ENCODE peak calls at places on chromosomes 4 and X, in nine cellular contexts. Y, H, Q, I, W, G, F, D and N are unnamed samples.

GRCh38 chrX:15914486-15914885 is 59.9 kb upstream of the AP1S2 start:
- DNase-seq in I (no peak), G (no peak), D (no peak), Y (no peak), H (no peak), F (no peak), Q (no peak), W (no peak), N (no peak)

GRCh38 chrX:121894756-121895155 is 847.3 kb downstream of the GLUD2 start:
- DNase-seq in Q (no peak), W (no peak), I (no peak), G (no peak), H (no peak), Y (no peak), D (no peak), F (no peak), N (no peak)

GRCh38 chrX:48890934-48891401 is 6.6 kb downstream of the TIMM17B start:
- DNase-seq in F (no peak), I (no peak), Y (no peak), D (peak), Q (no peak), G (no peak), H (no peak), W (no peak), N (no peak)

GRCh38 chrX:38163193-38163592 is 57.5 kb downstream of the SRPX start:
- DNase-seq in Q (no peak), H (no peak), F (no peak), I (no peak), D (no peak), G (no peak), Y (no peak), W (no peak), N (no peak)

GRCh38 chr4:61443813-61444510 is 243.8 kb downstream of the ADGRL3 start:
- DNase-seq in Q (no peak), W (peak), G (peak), F (no peak), I (no peak), Y (no peak), H (no peak), D (no peak), N (no peak)

GRCh38 chr4:84582988-84583870 is at the start of gene CDS1:
- DNase-seq in H (peak), G (no peak), D (peak), Q (no peak), Y (peak), I (no peak), W (no peak), F (peak), N (peak)

GRCh38 chr4:187172340-187172761 is 448.7 kb upstream of the FAT1 start:
- DNase-seq in D (no peak), H (no peak), Y (peak), I (no peak), F (no peak), W (peak), Q (no peak), G (no peak), N (no peak)

GRCh38 chr4:57131849-57132745 is 21.9 kb upstream of the IGFBP7 start:
- DNase-seq in Q (no peak), H (no peak), Y (peak), W (no peak), D (peak), G (no peak), F (no peak), I (peak), N (no peak)

GRCh38 chr4:30789219-30789671 is 69.1 kb downstream of the PCDH7 start:
- DNase-seq in H (no peak), F (no peak), Q (peak), G (no peak), D (no peak), W (no peak), I (no peak), Y (no peak), N (no peak)

GRCh38 chr4:85149656-85150055 is 183.2 kb upstream of the WDFY3 start:
- DNase-seq in Q (no peak), Y (no peak), F (no peak), D (no peak), H (no peak), W (peak), I (no peak), G (peak), N (no peak)

GRCh38 chrX:154026136-154026806 is 6.6 kb upstream of the IRAK1 start:
- DNase-seq in F (no peak), W (no peak), H (no peak), D (no peak), I (no peak), Q (no peak), Y (no peak), G (no peak), N (no peak)

GRCh38 chr4:37389967-37390580 is 145.5 kb downstream of the NWD2 start:
- DNase-seq in F (no peak), D (peak), G (peak), Y (no peak), W (peak), Q (peak), I (peak), H (no peak), N (peak)

GRCh38 chrX:39936886-39937770 is 160.6 kb downstream of the BCOR start:
- DNase-seq in D (no peak), I (no peak), Y (no peak), W (no peak), G (no peak), Q (no peak), H (no peak), F (no peak), N (no peak)

GRCh38 chr4:91058345-91058744 is 931.2 kb downstream of the CCSER1 start:
- DNase-seq in D (no peak), F (no peak), H (no peak), G (peak), W (peak), I (no peak), Y (peak), Q (no peak), N (no peak)